ENCODE peak calls at places on chromosomes 1 and 21, in nine cellular contexts. D, V, N, W, Q, J, H, K and I are unnamed samples.

GRCh38 chr1:15876357-15876756 is 28.9 kb downstream of the SPEN start:
- DNase-seq in N (no peak), H (no peak), D (no peak), W (no peak), K (no peak), V (no peak), Q (no peak), J (no peak), I (no peak)

GRCh38 chr1:227943354-227943753 is 4.4 kb downstream of the WNT9A start:
- DNase-seq in N (no peak), H (no peak), K (no peak), V (no peak), Q (no peak), W (no peak), J (no peak), D (no peak), I (no peak)

GRCh38 chr1:29361686-29362085 is 125.4 kb downstream of the PTPRU start:
- DNase-seq in K (no peak), W (no peak), V (no peak), J (no peak), N (no peak), D (no peak), Q (no peak), H (no peak), I (no peak)

GRCh38 chr1:6971048-6971447 is 185.8 kb downstream of the CAMTA1 start:
- DNase-seq in N (no peak), W (no peak), Q (no peak), D (no peak), K (no peak), J (no peak), H (no peak), V (no peak), I (no peak)

GRCh38 chr1:206651958-206652890 is 16.9 kb downstream of the DYRK3 start:
- DNase-seq in Q (no peak), D (no peak), J (no peak), W (no peak), H (no peak), N (no peak), K (no peak), V (no peak), I (no peak)

GRCh38 chr1:98025858-98026257 is 105.0 kb upstream of the DPYD start:
- DNase-seq in H (no peak), V (no peak), D (no peak), W (no peak), J (no peak), K (no peak), N (no peak), Q (no peak), I (no peak)

GRCh38 chr1:214445846-214446614 is 105.4 kb downstream of the PTPN14 start:
- DNase-seq in J (no peak), Q (no peak), W (peak; percentile 87), N (no peak), H (no peak), K (no peak), V (peak; percentile 73), D (no peak), I (no peak)

GRCh38 chr1:119743776-119744597 is 24.7 kb downstream of the HMGCS2 start:
- DNase-seq in K (peak; percentile 26), H (peak; percentile 30), N (peak; percentile 11), Q (peak; percentile 13), J (peak; percentile 69), D (peak; percentile 12), W (peak; percentile 87), V (peak; percentile 47), I (peak; percentile 72)

GRCh38 chr1:78254517-78254916 is 208.8 kb downstream of the GIPC2 start:
- DNase-seq in V (no peak), Q (no peak), H (no peak), J (no peak), D (no peak), N (no peak), W (peak; percentile 41), K (no peak), I (no peak)

GRCh38 chr1:93620841-93621210 is 60.8 kb downstream of the BCAR3 start:
- DNase-seq in K (no peak), W (no peak), H (no peak), V (no peak), N (no peak), J (no peak), D (no peak), Q (no peak), I (no peak)

GRCh38 chr21:28615276-28615675 is 377.4 kb downstream of the LTN1 start:
- DNase-seq in W (peak; percentile 20), K (no peak), J (no peak), N (no peak), Q (no peak), D (no peak), V (peak; percentile 58), H (no peak), I (no peak)

GRCh38 chr1:114549137-114549536 is 32.3 kb downstream of the BCAS2 start:
- DNase-seq in D (no peak), K (no peak), J (no peak), Q (no peak), N (no peak), V (no peak), H (no peak), W (no peak), I (no peak)

GRCh38 chr1:21966247-21967000 is 10.4 kb upstream of the CELA3B start:
- DNase-seq in Q (no peak), V (no peak), H (no peak), K (no peak), N (no peak), D (no peak), W (peak; percentile 55), J (no peak), I (no peak)

GRCh38 chr1:210239295-210240155 is 6.9 kb downstream of the SERTAD4 start:
- DNase-seq in D (no peak), J (no peak), K (no peak), H (no peak), Q (no peak), N (no peak), W (peak; percentile 86), V (peak; percentile 89), I (peak; percentile 64)

GRCh38 chr1:212774584-212774983 is 17.0 kb downstream of the NSL1 start:
- DNase-seq in Q (no peak), H (no peak), N (no peak), J (no peak), D (no peak), W (peak; percentile 32), V (no peak), K (no peak), I (no peak)

GRCh38 chr1:145863272-145863671 is 4.4 kb upstream of the PIAS3 start:
- DNase-seq in J (no peak), D (no peak), K (no peak), N (no peak), V (no peak), Q (no peak), W (no peak), H (no peak), I (no peak)

GRCh38 chr1:89546082-89546889 is 21.7 kb downstream of the LRRC8B start:
- DNase-seq in N (no peak), W (peak; percentile 29), D (no peak), J (no peak), Q (no peak), V (peak; percentile 32), H (no peak), K (no peak), I (no peak)

GRCh38 chr1:10217748-10218441 is 7.5 kb downstream of the KIF1B start:
- DNase-seq in J (no peak), V (no peak), D (no peak), Q (no peak), W (peak; percentile 43), N (no peak), H (no peak), K (no peak), I (no peak)

GRCh38 chr1:47031059-47031458 is 7.6 kb downstream of the CYP4X1 start:
- DNase-seq in K (no peak), Q (no peak), V (peak; percentile 32), J (peak; percentile 27), N (no peak), W (peak; percentile 84), D (no peak), H (no peak), I (no peak)

GRCh38 chr21:38402795-38403194 is 95.5 kb downstream of the ERG start:
- DNase-seq in H (no peak), W (no peak), J (no peak), Q (no peak), K (no peak), D (no peak), N (no peak), V (no peak), I (no peak)

GRCh38 chr1:46670134-46670533 is 1.5 kb upstream of the TEX38 start:
- DNase-seq in W (no peak), K (no peak), J (no peak), V (no peak), D (no peak), H (no peak), Q (no peak), N (no peak), I (no peak)

GRCh38 chr1:115545096-115545720 is 96.6 kb upstream of the VANGL1 start:
- DNase-seq in W (peak; percentile 89), J (no peak), H (no peak), V (no peak), K (no peak), N (no peak), D (no peak), Q (no peak), I (no peak)

GRCh38 chr1:99173900-99174299 is 90.4 kb upstream of the PLPPR4 start:
- DNase-seq in J (no peak), Q (no peak), D (no peak), K (no peak), H (no peak), V (no peak), N (no peak), W (no peak), I (no peak)

GRCh38 chr1:219751870-219752269 is 139.0 kb upstream of the ZC3H11B start:
- DNase-seq in D (no peak), W (no peak), Q (no peak), V (no peak), N (no peak), H (no peak), K (no peak), J (no peak), I (no peak)

GRCh38 chr1:203426870-203427269 is 48.7 kb upstream of the PRELP start:
- DNase-seq in N (no peak), Q (no peak), H (no peak), V (no peak), D (no peak), K (no peak), J (no peak), W (no peak), I (no peak)

GRCh38 chr1:160431571-160431970 is 31.2 kb downstream of the VANGL2 start:
- DNase-seq in W (no peak), J (no peak), H (no peak), Q (no peak), N (no peak), V (no peak), K (no peak), D (no peak), I (no peak)

GRCh38 chr1:17439250-17440073 is at the start of gene RCC2:
- DNase-seq in W (peak; percentile 78), Q (peak; percentile 37), K (peak; percentile 64), V (no peak), H (peak; percentile 80), D (peak; percentile 53), J (peak; percentile 80), N (peak; percentile 60), I (peak; percentile 79)